ENCODE peak calls at places on chromosomes 6 and 20, in eight cellular contexts. U is psoas muscle; V is CD4-positive, alpha-beta memory T cell; Z is aorta; M is CD8-positive, alpha-beta memory T cell; A is HepG2; E is thoracic aorta; Y is HCT116. I is an unnamed sample. For H3K4me1, the result is how much of the 10 kb centered on the place peaks cover.

GRCh38 chr6:113654396-113654795 is 202.7 kb upstream of the MARCKS start:
- DNase-seq in M (no peak), U (peak), Z (peak), V (no peak), E (peak), A (no peak), Y (peak), I (no peak)

GRCh38 chr6:31940256-31940664 is 5.6 kb upstream of the CFB start:
- DNase-seq in Y (no peak), V (no peak), M (no peak), U (no peak), E (no peak), Z (peak), A (peak), I (no peak)

GRCh38 chr6:156879235-156879995 is 102.2 kb downstream of the ARID1B start:
- DNase-seq in U (no peak), Z (no peak), V (no peak), Y (no peak), M (no peak), A (no peak), E (no peak), I (no peak)

GRCh38 chr20:38191654-38192053 is 26.6 kb upstream of the TGM2 start:
- DNase-seq in U (no peak), Z (no peak), E (no peak), M (no peak), V (no peak), A (no peak), Y (no peak), I (no peak)

GRCh38 chr6:141077355-141078333 is 1055.1 kb upstream of the GJE1 start:
- DNase-seq in U (no peak), A (peak), E (no peak), Y (peak), Z (no peak), V (no peak), M (no peak), I (peak)

GRCh38 chr20:1415667-1416468 is 23.0 kb upstream of the FKBP1A start:
- DNase-seq in Z (no peak), M (no peak), U (no peak), Y (peak), V (no peak), E (no peak), A (peak), I (no peak)

GRCh38 chr20:10855031-10855430 is 181.2 kb upstream of the JAG1 start:
- DNase-seq in Y (no peak), E (no peak), Z (no peak), V (no peak), U (no peak), M (no peak), A (no peak), I (no peak)

GRCh38 chr6:163165922-163166321 is 248.6 kb upstream of the QKI start:
- DNase-seq in Z (no peak), Y (no peak), A (no peak), V (no peak), U (no peak), M (no peak), E (no peak), I (no peak)

GRCh38 chr20:62762376-62762775 is 33.9 kb upstream of the MRGBP start:
- DNase-seq in M (no peak), A (no peak), Z (peak), Y (no peak), E (no peak), V (no peak), U (peak), I (peak)

GRCh38 chr6:33697845-33698244 is 13.7 kb downstream of the UQCC2 start:
- DNase-seq in Z (peak), M (no peak), A (no peak), V (no peak), U (peak), E (no peak), Y (no peak), I (no peak)
- H3K4me1 ChIP-seq in Z (under half), M (half or more), A (under half), V (half or more), U (half or more), E (under half), Y (under half), I (under half)

DNA sequence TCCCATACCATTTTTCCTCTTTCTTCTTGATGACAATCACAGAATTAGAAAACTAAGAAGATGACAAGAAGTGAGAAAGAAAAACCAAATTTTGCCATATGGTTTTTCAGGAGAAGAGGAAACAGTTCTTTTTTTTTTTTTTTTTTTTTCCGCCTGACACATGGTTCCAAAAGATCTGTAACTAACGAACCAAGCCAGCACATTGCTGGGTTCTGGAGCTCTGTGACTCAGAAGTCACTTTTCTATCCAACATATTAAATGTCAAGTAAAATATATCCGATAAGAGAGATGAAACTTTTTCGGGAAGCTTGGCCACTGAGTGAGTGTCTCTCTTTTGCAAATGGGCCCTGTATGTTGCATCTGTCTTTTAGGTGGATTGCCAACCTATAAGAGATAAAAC is 4.7 kb downstream of the METTL24 start:
- DNase-seq in V (no peak), E (no peak), Y (no peak), U (no peak), A (no peak), Z (no peak), M (no peak), I (no peak)
- H3K4me1 ChIP-seq in V (under half), E (under half), Y (under half), U (under half), A (under half), Z (under half), M (under half), I (under half)

DNA sequence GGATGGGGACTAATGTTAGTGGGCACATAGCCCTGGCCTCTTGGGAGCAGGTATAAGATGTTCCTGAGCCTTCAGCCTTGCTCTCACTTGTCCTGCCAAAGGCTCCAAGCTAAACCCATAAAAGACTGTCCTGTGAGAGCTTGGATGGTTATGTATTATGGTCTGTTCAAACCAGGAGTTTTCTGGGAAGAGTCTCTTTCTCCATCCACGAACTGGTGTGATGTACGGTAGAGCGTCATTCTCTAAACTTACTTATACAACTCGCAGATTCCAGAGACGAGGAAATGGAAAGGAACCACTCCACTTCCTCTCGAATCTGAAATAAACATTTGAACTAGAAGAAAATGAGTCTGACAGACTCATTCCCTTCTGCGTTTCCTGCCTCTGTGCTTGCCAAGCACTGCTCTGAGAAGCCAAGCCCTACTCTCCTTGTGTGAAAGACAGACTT is 5.3 kb downstream of the SOBP start:
- DNase-seq in E (no peak), V (no peak), Y (no peak), U (no peak), A (no peak), Z (no peak), M (no peak), I (no peak)
- H3K4me1 ChIP-seq in E (under half), V (under half), Y (under half), U (half or more), A (half or more), Z (under half), M (under half), I (under half)

GRCh38 chr6:136719280-136720044 is 72.8 kb downstream of the MAP3K5 start:
- DNase-seq in M (no peak), E (no peak), Z (no peak), U (no peak), V (no peak), A (no peak), Y (no peak), I (no peak)
- H3K4me1 ChIP-seq in M (under half), E (under half), Z (under half), U (under half), V (under half), A (under half), Y (under half), I (under half)

DNA sequence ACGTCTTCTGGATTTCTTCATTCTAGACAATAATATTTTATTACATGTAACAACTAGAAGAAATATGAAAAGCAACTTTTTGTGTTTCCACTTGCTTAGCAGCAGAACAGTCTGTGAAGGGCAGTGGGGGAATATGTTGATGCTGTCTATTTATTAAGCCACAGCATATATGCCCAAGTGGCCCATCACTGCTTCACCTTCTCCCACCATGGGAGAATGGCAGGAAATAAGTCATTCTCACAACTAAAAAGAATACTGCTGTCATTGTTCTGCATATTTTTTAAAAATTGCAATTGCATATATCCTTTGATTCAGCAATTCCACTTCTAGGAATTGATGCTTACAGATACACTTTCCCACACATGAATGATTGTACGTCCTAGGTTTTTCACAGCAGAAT is 26.7 kb downstream of the KIF3B start:
- DNase-seq in V (no peak), Y (no peak), E (no peak), M (no peak), A (no peak), Z (no peak), U (no peak), I (no peak)
- H3K4me1 ChIP-seq in V (under half), Y (under half), E (under half), M (under half), A (under half), Z (under half), U (under half), I (under half)

I was measured in upper lobe of left lung.